ENCODE peak calls at places on chromosomes 5 and 9, in eight cellular contexts. C, A, T, R, M, W, K and I are unnamed samples.

GRCh38 chr5:76583163-76584047 is 39.8 kb downstream of the F2RL2 start:
- DNase-seq in R (no peak), A (peak), M (peak), K (no peak), W (no peak), C (no peak), T (no peak), I (no peak)

GRCh38 chr5:172939561-172939960 is 19.7 kb upstream of the RPL26L1 start:
- DNase-seq in A (no peak), K (peak), W (no peak), C (no peak), M (no peak), R (no peak), T (no peak), I (no peak)

GRCh38 chr9:93278164-93278563 is 94.2 kb downstream of the WNK2 start:
- DNase-seq in K (no peak), C (no peak), R (no peak), A (no peak), T (no peak), M (no peak), W (no peak), I (no peak)

GRCh38 chr5:102678267-102679058 is 76.6 kb upstream of the PAM start:
- DNase-seq in T (no peak), K (no peak), A (no peak), C (peak), R (no peak), M (peak), W (no peak), I (no peak)

GRCh38 chr9:133897675-133898074 is 94.4 kb downstream of the VAV2 start:
- DNase-seq in W (no peak), A (peak), M (no peak), R (no peak), K (no peak), T (peak), C (no peak), I (no peak)

GRCh38 chr5:57499262-57500050 is 16.8 kb upstream of the ACTBL2 start:
- DNase-seq in T (peak), M (peak), W (no peak), K (no peak), R (no peak), C (peak), A (peak), I (peak)

GRCh38 chr9:126508928-126509327 is 104.8 kb upstream of the LMX1B start:
- DNase-seq in C (no peak), W (no peak), K (no peak), R (no peak), T (no peak), M (no peak), A (no peak), I (no peak)

GRCh38 chr9:136614967-136615623 is 47.6 kb upstream of the EGFL7 start:
- DNase-seq in A (no peak), R (peak), T (no peak), K (no peak), C (peak), W (no peak), M (no peak), I (no peak)

GRCh38 chr5:150642567-150642927 is 2.1 kb downstream of the SYNPO start:
- DNase-seq in C (peak), M (peak), K (no peak), W (no peak), T (no peak), R (peak), A (no peak), I (no peak)

GRCh38 chr5:148374693-148375360 is 8.9 kb upstream of the FBXO38 start:
- DNase-seq in M (peak), A (peak), R (peak), T (no peak), W (no peak), K (peak), C (peak), I (peak)

GRCh38 chr9:20312732-20313131 is 309.6 kb downstream of the MLLT3 start:
- DNase-seq in A (peak), R (no peak), C (peak), W (no peak), K (no peak), T (no peak), M (peak), I (no peak)

GRCh38 chr5:138033275-138033808 is 463 bp upstream of the FAM13B start:
- DNase-seq in R (no peak), A (no peak), M (no peak), K (no peak), C (peak), T (no peak), W (no peak), I (no peak)

GRCh38 chr5:125668904-125669303 is 754.3 kb upstream of the GRAMD2B start:
- DNase-seq in W (no peak), R (no peak), K (no peak), A (no peak), M (no peak), C (peak), T (no peak), I (no peak)

GRCh38 chr9:120439147-120439546 is 140.8 kb downstream of the CDK5RAP2 start:
- DNase-seq in W (no peak), T (no peak), M (no peak), K (no peak), A (peak), C (peak), R (no peak), I (no peak)

GRCh38 chr5:125536095-125536494 is 789.7 kb upstream of the ZNF608 start:
- DNase-seq in C (no peak), T (no peak), M (no peak), R (no peak), A (no peak), W (no peak), K (no peak), I (no peak)

GRCh38 chr9:135980926-135981630 is 19.9 kb upstream of the UBAC1 start:
- DNase-seq in R (no peak), W (no peak), C (no peak), K (no peak), M (no peak), A (no peak), T (no peak), I (no peak)

GRCh38 chr9:87502446-87503232 is 5.0 kb downstream of the DAPK1 start:
- DNase-seq in K (no peak), W (no peak), A (no peak), R (peak), C (no peak), M (no peak), T (no peak), I (no peak)

GRCh38 chr9:92097997-92098482 is 17.2 kb downstream of the SPTLC1 start:
- DNase-seq in T (no peak), C (no peak), W (peak), M (peak), R (peak), A (no peak), K (no peak), I (peak)

GRCh38 chr9:134690301-134690751 is 48.7 kb downstream of the COL5A1 start:
- DNase-seq in A (no peak), K (no peak), T (no peak), W (no peak), M (no peak), C (no peak), R (no peak), I (no peak)

GRCh38 chr9:100999914-101000540 is 28.5 kb upstream of the PLPPR1 start:
- DNase-seq in T (no peak), K (no peak), R (no peak), C (no peak), M (no peak), A (peak), W (no peak), I (no peak)

GRCh38 chr5:12902611-12903010 is 998.4 kb upstream of the CTNND2 start:
- DNase-seq in T (no peak), W (no peak), R (no peak), K (no peak), C (no peak), A (no peak), M (no peak), I (no peak)

GRCh38 chr9:112751059-112751795 is 667 bp downstream of the SNX30 start:
- DNase-seq in W (peak), K (peak), T (no peak), R (peak), C (peak), M (peak), A (peak), I (peak)